ENCODE peak calls at places on chromosome 1, in four cellular contexts. H is OCI-LY7, I is cardiac muscle cell, Q is A549. K is an unnamed sample.

GRCh38 chr1:9256332-9256731 is 21.8 kb downstream of the H6PD start:
- DNase-seq in H (no peak), I (no peak), Q (no peak), K (no peak)

GRCh38 chr1:8742022-8742924 is 75.2 kb downstream of the RERE start:
- DNase-seq in H (no peak), I (no peak), Q (no peak), K (no peak)

GRCh38 chr1:84073266-84073665 is 70.8 kb upstream of the PRKACB start:
- DNase-seq in H (no peak), I (no peak), Q (no peak), K (no peak)

GRCh38 chr1:61926597-61926996 is 184.3 kb downstream of the PATJ start:
- DNase-seq in H (no peak), I (no peak), Q (no peak), K (no peak)

GRCh38 chr1:41383094-41383852 is 22.0 kb downstream of the FOXO6 start:
- DNase-seq in H (no peak), I (no peak), Q (no peak), K (peak; percentile 13)

GRCh38 chr1:17197696-17198095 is 7.2 kb upstream of the PADI1 start:
- DNase-seq in H (no peak), I (no peak), Q (no peak), K (no peak)

GRCh38 chr1:157512036-157512969 is 40.0 kb downstream of the FCRL5 start:
- DNase-seq in H (peak; percentile 92), I (no peak), Q (no peak), K (no peak)

GRCh38 chr1:168365719-168366474 is 85.2 kb downstream of the TBX19 start:
- DNase-seq in H (peak; percentile 4), I (peak; percentile 54), Q (peak; percentile 46), K (no peak)

GRCh38 chr1:12666141-12666735 is 22.4 kb downstream of the AADACL4 start:
- DNase-seq in H (no peak), I (no peak), Q (no peak), K (no peak)

GRCh38 chr1:7406641-7407546 is 364.2 kb upstream of the VAMP3 start:
- DNase-seq in H (peak; percentile 34), I (no peak), Q (no peak), K (no peak)

GRCh38 chr1:64038965-64039926 is 164.2 kb upstream of the UBE2U start:
- DNase-seq in H (no peak), I (peak; percentile 25), Q (peak; percentile 67), K (peak; percentile 93)

GRCh38 chr1:173628888-173629287 is 6.2 kb upstream of the TEX50 start:
- DNase-seq in H (no peak), I (no peak), Q (peak; percentile 6), K (no peak)

DNA sequence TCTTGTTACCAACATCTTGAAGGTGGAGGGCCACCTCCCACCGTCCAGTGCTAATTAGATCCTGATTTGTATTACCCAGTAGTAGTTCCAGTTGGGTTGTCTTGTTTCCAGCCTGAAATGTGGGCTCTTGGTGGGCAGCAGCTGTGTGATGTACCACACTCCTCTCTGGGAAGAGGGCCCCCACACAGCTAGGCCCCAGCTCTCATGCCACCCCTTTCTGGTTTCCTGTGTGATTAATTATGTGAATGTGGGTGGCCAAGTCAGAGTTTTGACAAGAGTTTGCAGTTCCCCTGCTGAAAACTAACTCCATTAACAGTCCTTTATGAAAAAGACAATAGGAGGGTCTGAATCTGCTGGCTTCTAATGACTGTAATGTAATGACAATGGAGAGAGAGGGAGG is 3.8 kb downstream of the HMGB4 start:
- DNase-seq in H (no peak), I (no peak), Q (no peak), K (no peak)
- H3K4me3 ChIP-seq in H (no peak overlapping the region), I (no peak overlapping the region), Q (no peak overlapping the region), K (no peak overlapping the region)

DNA sequence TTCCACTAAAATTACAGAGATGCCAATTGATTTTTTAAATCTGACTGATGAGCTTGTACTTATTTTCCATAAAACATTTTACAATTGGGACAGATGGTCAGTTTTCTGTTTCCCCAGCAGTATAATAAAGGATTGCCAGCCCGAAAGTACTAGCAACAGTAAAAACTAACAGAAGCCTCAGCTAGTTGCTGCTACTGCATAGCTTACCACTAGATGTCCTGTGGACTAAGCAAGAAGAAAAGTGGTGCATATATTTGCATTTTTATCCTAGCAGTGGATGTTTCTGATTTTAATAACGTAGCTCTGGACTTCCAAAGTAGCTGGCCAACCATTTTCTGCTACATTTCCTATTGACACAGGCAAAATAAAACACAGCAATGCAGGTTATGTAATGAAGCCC is 241.5 kb downstream of the BARHL2 start:
- DNase-seq in H (no peak), I (peak; percentile 5), Q (no peak), K (no peak)
- TF ChIP-seq CTCF in H (peak; percentile 32), I (no peak), Q (no peak), K (peak; percentile 20)

DNA sequence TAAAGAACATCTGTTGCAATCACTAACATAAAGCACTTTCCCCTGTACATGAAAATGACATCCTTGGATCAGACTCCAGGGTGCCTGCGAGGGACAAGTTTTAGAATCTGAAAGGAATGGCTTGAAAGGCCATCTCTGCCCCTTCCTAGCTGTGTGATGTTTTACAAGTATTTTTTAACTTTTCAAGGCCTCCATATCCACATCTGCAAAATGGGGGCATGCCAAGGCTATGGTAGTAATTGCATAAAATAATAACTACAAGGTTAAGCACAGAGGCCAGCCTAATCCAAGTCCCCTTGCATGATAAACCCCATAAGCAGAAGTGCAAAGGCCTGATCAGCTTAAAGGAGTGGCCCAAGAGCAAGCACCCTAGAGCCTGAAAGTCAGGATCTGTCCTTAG is 12.2 kb downstream of the CAPZB start:
- DNase-seq in H (no peak), I (no peak), Q (no peak), K (no peak)
- H3K4me3 ChIP-seq in H (no peak overlapping the region), I (no peak overlapping the region), Q (no peak overlapping the region), K (no peak overlapping the region)

GRCh38 chr1:67372898-67373297 is 57.3 kb downstream of the SERBP1 start:
- DNase-seq in H (no peak), I (no peak), Q (no peak), K (no peak)
- TF ChIP-seq CTCF in H (no peak), I (no peak), Q (no peak), K (no peak)

GRCh38 chr1:24801169-24801568 is 55.9 kb downstream of the CLIC4 start:
- DNase-seq in H (peak; percentile 55), I (no peak), Q (no peak), K (no peak)
- H3K4me3 ChIP-seq in H (no peak overlapping the region), I (no peak overlapping the region), Q (no peak overlapping the region), K (no peak overlapping the region)

GRCh38 chr1:246931549-246932365 is at the start of gene AHCTF1:
- DNase-seq in H (peak; percentile 97), I (peak; percentile 99), Q (peak; percentile 97), K (peak; percentile 91)
- TF ChIP-seq CTCF in H (no peak), I (no peak), Q (no peak), K (no peak)

GRCh38 chr1:199857516-199857915 is 170.0 kb upstream of the NR5A2 start:
- DNase-seq in H (no peak), I (no peak), Q (no peak), K (no peak)
- H3K4me3 ChIP-seq in H (no peak overlapping the region), I (no peak overlapping the region), Q (no peak overlapping the region), K (no peak overlapping the region)

DNA sequence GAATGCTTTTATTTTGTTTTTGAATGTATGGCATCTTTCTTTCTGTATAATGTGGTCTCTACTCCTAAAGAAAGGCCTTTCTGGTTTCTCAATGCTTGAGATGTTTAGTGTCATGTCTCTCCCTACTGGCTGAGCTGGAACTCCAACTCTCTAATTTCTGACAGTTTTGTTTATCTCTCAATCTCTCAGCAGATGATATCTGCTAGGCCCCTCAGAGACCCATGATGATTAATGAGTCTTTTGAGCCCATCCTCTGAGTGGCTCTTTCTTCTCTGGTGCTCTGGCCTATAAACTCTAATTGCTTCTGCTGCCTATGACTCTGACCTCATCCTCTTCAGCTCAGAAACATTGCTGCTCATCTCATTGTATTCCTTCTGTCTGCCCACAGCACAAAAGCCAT is 46.6 kb downstream of the CRB1 start:
- DNase-seq in H (no peak), I (no peak), Q (no peak), K (no peak)
- TF ChIP-seq CTCF in H (no peak), I (no peak), Q (no peak), K (no peak)